ENCODE peak calls at places on chromosomes 7 and 10, in six cellular contexts. H is GM12878, C is HepG2, J is SK-N-SH, Q is K562, M is H1. G is an unnamed sample.

GRCh38 chr7:116150588-116150987 is 59.8 kb upstream of the TES start:
- DNase-seq in H (no peak), C (no peak), J (no peak), Q (no peak), M (no peak), G (no peak)

GRCh38 chr7:141511370-141512335 is 39.6 kb upstream of the AGK start:
- DNase-seq in H (no peak), C (no peak), J (no peak), Q (no peak), M (no peak), G (no peak)

GRCh38 chr10:93820434-93820833 is 62.7 kb downstream of the LGI1 start:
- DNase-seq in H (no peak), C (no peak), J (no peak), Q (no peak), M (no peak), G (no peak)

GRCh38 chr7:99132922-99133321 is 11.0 kb downstream of the SMURF1 start:
- DNase-seq in H (no peak), C (peak; percentile 21), J (no peak), Q (no peak), M (no peak), G (no peak)

GRCh38 chr10:112361951-112362770 is 11.8 kb upstream of the ACSL5 start:
- DNase-seq in H (no peak), C (no peak), J (no peak), Q (no peak), M (no peak), G (no peak)

GRCh38 chr10:132891994-132892393 is 50.4 kb downstream of the CFAP46 start:
- DNase-seq in H (no peak), C (no peak), J (no peak), Q (no peak), M (no peak), G (no peak)

GRCh38 chr7:142063551-142064442 is 47.7 kb upstream of the MGAM2 start:
- DNase-seq in H (no peak), C (no peak), J (no peak), Q (no peak), M (no peak), G (no peak)

GRCh38 chr10:124206616-124207015 is 113.2 kb upstream of the CHST15 start:
- DNase-seq in H (no peak), C (no peak), J (no peak), Q (no peak), M (no peak), G (no peak)

GRCh38 chr7:149883452-149883861 is 9.7 kb downstream of the ATP6V0E2 start:
- DNase-seq in H (no peak), C (peak; percentile 41), J (peak; percentile 82), Q (peak; percentile 75), M (peak; percentile 29), G (peak; percentile 37)

GRCh38 chr7:66696774-66697191 is 43.8 kb upstream of the RABGEF1 start:
- DNase-seq in H (no peak), C (peak; percentile 9), J (peak; percentile 76), Q (peak; percentile 30), M (no peak), G (no peak)

GRCh38 chr10:79056361-79056735 is 12.4 kb upstream of the ZMIZ1 start:
- DNase-seq in H (no peak), C (no peak), J (no peak), Q (no peak), M (no peak), G (no peak)

GRCh38 chr10:118725784-118726507 is 28.8 kb downstream of the CACUL1 start:
- DNase-seq in H (no peak), C (no peak), J (peak; percentile 68), Q (no peak), M (no peak), G (no peak)

GRCh38 chr10:130250127-130250526 is 113.9 kb downstream of the GLRX3 start:
- DNase-seq in H (no peak), C (no peak), J (no peak), Q (no peak), M (no peak), G (no peak)

GRCh38 chr10:659710-660141 is 29.7 kb downstream of the DIP2C start:
- DNase-seq in H (no peak), C (no peak), J (no peak), Q (no peak), M (no peak), G (no peak)

GRCh38 chr7:155252958-155253501 is 44.6 kb upstream of the INSIG1 start:
- DNase-seq in H (no peak), C (no peak), J (no peak), Q (no peak), M (no peak), G (no peak)

GRCh38 chr10:77571490-77571889 is 66.1 kb downstream of the KCNMA1 start:
- DNase-seq in H (no peak), C (no peak), J (no peak), Q (no peak), M (no peak), G (no peak)

GRCh38 chr7:151313857-151314256 is 27.8 kb upstream of the NUB1 start:
- DNase-seq in H (no peak), C (no peak), J (no peak), Q (no peak), M (no peak), G (no peak)

GRCh38 chr7:140317999-140318398 is 80.3 kb downstream of the SLC37A3 start:
- DNase-seq in H (no peak), C (no peak), J (no peak), Q (no peak), M (no peak), G (no peak)

GRCh38 chr7:41972776-41973175 is 264.2 kb downstream of the GLI3 start:
- DNase-seq in H (no peak), C (no peak), J (no peak), Q (no peak), M (no peak), G (no peak)

GRCh38 chr7:106774213-106774767 is 90.8 kb upstream of the PIK3CG start:
- DNase-seq in H (no peak), C (no peak), J (no peak), Q (no peak), M (no peak), G (no peak)

GRCh38 chr10:104435822-104436221 is 82.2 kb downstream of the CFAP58 start:
- DNase-seq in H (no peak), C (no peak), J (peak; percentile 66), Q (no peak), M (no peak), G (no peak)

GRCh38 chr7:27103489-27104226 is 1.2 kb upstream of the HOXA2 start:
- DNase-seq in H (no peak), C (no peak), J (no peak), Q (no peak), M (no peak), G (no peak)

GRCh38 chr7:128112781-128113221 is 81.6 kb upstream of the LRRC4 start:
- DNase-seq in H (no peak), C (no peak), J (peak; percentile 55), Q (no peak), M (no peak), G (no peak)

GRCh38 chr7:40200791-40201190 is 66.0 kb downstream of the SUGCT start:
- DNase-seq in H (no peak), C (no peak), J (no peak), Q (no peak), M (no peak), G (no peak)

GRCh38 chr7:19899517-19899916 is 126.1 kb upstream of the TMEM196 start:
- DNase-seq in H (no peak), C (no peak), J (no peak), Q (no peak), M (no peak), G (no peak)

GRCh38 chr10:103797857-103798256 is 57.5 kb downstream of the SH3PXD2A start:
- DNase-seq in H (no peak), C (no peak), J (no peak), Q (no peak), M (no peak), G (no peak)

GRCh38 chr7:4128161-4128560 is 553.9 kb upstream of the FOXK1 start:
- DNase-seq in H (no peak), C (no peak), J (no peak), Q (no peak), M (no peak), G (no peak)

GRCh38 chr7:134565643-134566136 is 16.8 kb downstream of the AKR1B15 start:
- DNase-seq in H (no peak), C (no peak), J (no peak), Q (no peak), M (no peak), G (no peak)

DNA sequence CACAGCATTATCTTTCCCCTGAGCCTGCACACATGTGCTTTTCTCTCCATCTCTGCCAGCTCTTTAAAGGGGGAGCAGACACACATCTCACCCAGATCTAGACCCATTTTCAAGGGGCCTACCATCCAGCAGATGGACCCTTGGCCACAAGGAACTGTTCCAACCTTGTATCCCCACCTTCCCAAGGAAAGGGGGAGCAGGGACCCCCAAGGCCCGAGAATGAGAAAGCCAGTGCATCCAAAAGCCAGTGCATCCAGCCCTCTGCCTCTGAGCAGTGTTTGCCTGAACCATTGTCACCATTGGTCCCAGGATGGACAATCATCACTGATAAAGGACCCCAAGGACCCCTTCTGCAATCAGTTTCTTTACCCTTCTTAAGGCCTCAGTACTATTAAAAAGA is 65.2 kb downstream of the GRID1 start:
- DNase-seq in H (no peak), C (no peak), J (no peak), Q (no peak), M (no peak), G (no peak)
- TF ChIP-seq YY1 in H (no peak), C (no peak), J (no peak), Q (no peak), M (no peak), G (no peak)

GRCh38 chr7:1579481-1580421 is 9.9 kb upstream of the PSMG3 start:
- DNase-seq in H (no peak), C (peak; percentile 41), J (peak; percentile 93), Q (peak; percentile 82), M (peak; percentile 74), G (no peak)
- TF ChIP-seq RAD21 in H (peak; percentile 92), C (peak; percentile 86), J (peak; percentile 98), Q (peak; percentile 88), M (peak; percentile 97), G (peak; percentile 96)

GRCh38 chr10:23412223-23412622 is 26.7 kb upstream of the OTUD1 start:
- DNase-seq in H (no peak), C (no peak), J (no peak), Q (no peak), M (no peak), G (no peak)
- TF ChIP-seq YY1 in H (no peak), C (no peak), J (no peak), Q (no peak), M (no peak), G (no peak)

DNA sequence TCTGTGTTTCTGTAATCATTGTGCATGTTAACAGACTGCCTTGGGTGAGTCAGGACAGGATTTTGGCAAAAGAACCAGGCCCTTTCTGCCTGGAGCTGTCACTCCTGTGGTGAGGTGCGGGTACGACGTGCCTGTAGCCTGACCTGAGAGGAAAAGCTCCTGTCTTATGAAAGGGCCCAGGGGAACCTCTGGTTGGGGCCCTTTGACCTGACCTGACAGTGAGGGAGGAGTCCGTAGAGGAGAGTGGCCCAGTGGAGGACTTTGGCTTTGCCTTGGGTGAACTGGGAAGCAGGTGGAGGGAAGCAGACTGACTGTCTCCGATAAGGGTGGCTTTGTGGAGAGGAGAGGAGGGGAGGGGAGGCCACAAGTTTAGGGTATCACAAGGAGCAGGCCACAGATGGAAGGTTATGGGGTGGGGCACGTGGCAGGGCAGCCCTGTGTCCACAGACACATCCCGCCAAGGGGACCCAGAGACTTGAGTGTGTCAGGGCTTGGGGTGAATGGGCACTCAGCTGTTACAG is 6.9 kb downstream of the PFKP start:
- DNase-seq in H (no peak), C (peak; percentile 41), J (no peak), Q (peak; percentile 74), M (no peak), G (no peak)
- TF ChIP-seq RAD21 in H (no peak), C (no peak), J (no peak), Q (no peak), M (no peak), G (no peak)

GRCh38 chr10:3955954-3956617 is 171.1 kb upstream of the KLF6 start:
- DNase-seq in H (no peak), C (no peak), J (no peak), Q (no peak), M (no peak), G (no peak)
- TF ChIP-seq YY1 in H (no peak), C (no peak), J (no peak), Q (no peak), M (no peak), G (no peak)